ENCODE peak calls at places on chromosome X, in eight cellular contexts. Q is choroid plexus epithelial cell; F is retina; P is activated naive CD4-positive, alpha-beta T cell; S is stimulated activated CD4-positive, alpha-beta T cell treated with anti-CD3 and anti-CD28 coated beads, Interleukin-4, amount 100 ng/mL, for 1 hour; A is amniotic stem cell; V is GM13977; O is fibroblast of the aortic adventitia. H is an unnamed sample.

GRCh38 chrX:79719568-79720231 is 294.9 kb upstream of the TBX22 start:
- DNase-seq in Q (no peak), F (no peak), P (no peak), S (no peak), A (no peak), V (no peak), O (no peak), H (no peak)

GRCh38 chrX:24369816-24370215 is 9.4 kb downstream of the SUPT20HL1 start:
- DNase-seq in Q (no peak), F (no peak), P (no peak), S (no peak), A (no peak), V (no peak), O (no peak), H (no peak)

GRCh38 chrX:149639568-149639967 is 8.0 kb upstream of the TMEM185A start:
- DNase-seq in Q (no peak), F (no peak), P (no peak), S (no peak), A (no peak), V (no peak), O (no peak), H (no peak)

GRCh38 chrX:80489166-80489565 is 68.9 kb downstream of the TENT5D start:
- DNase-seq in Q (no peak), F (no peak), P (no peak), S (no peak), A (no peak), V (no peak), O (no peak), H (no peak)

GRCh38 chrX:149881081-149881711 is at the start of gene MAGEA8:
- DNase-seq in Q (no peak), F (no peak), P (no peak), S (no peak), A (no peak), V (no peak), O (no peak), H (no peak)

GRCh38 chrX:49163555-49164419 is 1.2 kb downstream of the MAGIX start:
- DNase-seq in Q (peak; percentile 85), F (peak; percentile 89), P (peak; percentile 72), S (peak; percentile 78), A (no peak), V (peak; percentile 85), O (peak; percentile 79), H (peak; percentile 78)

GRCh38 chrX:19549838-19550237 is 34.5 kb upstream of the MAP3K15 start:
- DNase-seq in Q (no peak), F (no peak), P (no peak), S (no peak), A (no peak), V (no peak), O (no peak), H (no peak)

GRCh38 chrX:14670819-14671218 is 141.5 kb downstream of the GLRA2 start:
- DNase-seq in Q (no peak), F (no peak), P (no peak), S (no peak), A (no peak), V (no peak), O (no peak), H (no peak)

GRCh38 chrX:51866156-51866555 is 27.3 kb upstream of the MAGED1 start:
- DNase-seq in Q (peak; percentile 73), F (no peak), P (no peak), S (no peak), A (no peak), V (no peak), O (peak; percentile 16), H (no peak)

GRCh38 chrX:140292961-140293360 is 211.9 kb downstream of the SOX3 start:
- DNase-seq in Q (no peak), F (no peak), P (no peak), S (no peak), A (no peak), V (no peak), O (no peak), H (no peak)

GRCh38 chrX:23883737-23884354 is 23.9 kb downstream of the APOO start:
- DNase-seq in Q (peak; percentile 80), F (no peak), P (no peak), S (no peak), A (no peak), V (no peak), O (peak; percentile 67), H (no peak)

GRCh38 chrX:18173494-18174180 is 47.0 kb downstream of the BEND2 start:
- DNase-seq in Q (no peak), F (no peak), P (no peak), S (no peak), A (no peak), V (no peak), O (no peak), H (no peak)

GRCh38 chrX:133961046-133961445 is 24.3 kb downstream of the GPC3 start:
- DNase-seq in Q (no peak), F (no peak), P (no peak), S (no peak), A (no peak), V (no peak), O (no peak), H (no peak)

GRCh38 chrX:39149761-39150160 is 348.5 kb downstream of the MID1IP1 start:
- DNase-seq in Q (peak; percentile 50), F (peak; percentile 79), P (peak; percentile 51), S (peak; percentile 71), A (no peak), V (no peak), O (peak; percentile 76), H (no peak)

GRCh38 chrX:47643926-47644325 is 6.4 kb downstream of the ELK1 start:
- DNase-seq in Q (peak; percentile 72), F (no peak), P (no peak), S (no peak), A (no peak), V (no peak), O (peak; percentile 51), H (no peak)

GRCh38 chrX:148466292-148466691 is 34.1 kb upstream of the AFF2 start:
- DNase-seq in Q (no peak), F (no peak), P (no peak), S (no peak), A (no peak), V (no peak), O (no peak), H (no peak)

GRCh38 chrX:39762266-39762841 is 335.4 kb downstream of the BCOR start:
- DNase-seq in Q (peak; percentile 95), F (no peak), P (no peak), S (no peak), A (no peak), V (no peak), O (peak; percentile 86), H (no peak)

GRCh38 chrX:99383786-99384185 is 1026.3 kb downstream of the PCDH19 start:
- DNase-seq in Q (no peak), F (no peak), P (no peak), S (no peak), A (no peak), V (no peak), O (no peak), H (no peak)

GRCh38 chrX:107683124-107683895 is 55.0 kb downstream of the PRPS1 start:
- DNase-seq in Q (peak; percentile 56), F (no peak), P (no peak), S (no peak), A (no peak), V (no peak), O (peak; percentile 55), H (no peak)

GRCh38 chrX:49053223-49054072 is 5.4 kb upstream of the CCDC120 start:
- DNase-seq in Q (peak; percentile 55), F (peak; percentile 77), P (peak; percentile 57), S (peak; percentile 65), A (no peak), V (peak; percentile 83), O (peak; percentile 35), H (peak; percentile 85)

GRCh38 chrX:11792461-11793421 is 34.7 kb downstream of the MSL3 start:
- DNase-seq in Q (no peak), F (no peak), P (peak; percentile 6), S (peak; percentile 56), A (no peak), V (peak; percentile 53), O (no peak), H (no peak)

GRCh38 chrX:116277391-116277790 is 106.8 kb downstream of the AGTR2 start:
- DNase-seq in Q (no peak), F (no peak), P (no peak), S (no peak), A (no peak), V (no peak), O (no peak), H (no peak)

GRCh38 chrX:74232859-74233258 is 71.1 kb upstream of the ZCCHC13 start:
- DNase-seq in Q (peak; percentile 67), F (no peak), P (no peak), S (no peak), A (no peak), V (no peak), O (peak; percentile 39), H (no peak)

GRCh38 chrX:38679695-38680094 is 118.4 kb downstream of the TSPAN7 start:
- DNase-seq in Q (no peak), F (no peak), P (no peak), S (no peak), A (no peak), V (no peak), O (no peak), H (no peak)

GRCh38 chrX:77953300-77953699 is 16.1 kb downstream of the PGAM4 start:
- DNase-seq in Q (peak; percentile 10), F (no peak), P (no peak), S (no peak), A (no peak), V (no peak), O (no peak), H (no peak)

GRCh38 chrX:10615931-10616780 is 4.2 kb downstream of the MID1 start:
- DNase-seq in Q (peak; percentile 82), F (no peak), P (no peak), S (no peak), A (no peak), V (peak; percentile 56), O (peak; percentile 68), H (peak; percentile 25)

GRCh38 chrX:46762963-46763362 is 4.0 kb upstream of the SLC9A7 start:
- DNase-seq in Q (no peak), F (no peak), P (no peak), S (no peak), A (no peak), V (no peak), O (no peak), H (no peak)

GRCh38 chrX:18722500-18723071 is 15.1 kb downstream of the PPEF1 start:
- DNase-seq in Q (no peak), F (no peak), P (no peak), S (no peak), A (no peak), V (no peak), O (no peak), H (no peak)

GRCh38 chrX:30713061-30713525 is 59.9 kb downstream of the GK start:
- DNase-seq in Q (peak; percentile 78), F (peak; percentile 22), P (no peak), S (peak; percentile 43), A (peak; percentile 6), V (peak; percentile 72), O (peak; percentile 78), H (peak; percentile 28)

GRCh38 chrX:10884246-10884645 is 226.9 kb upstream of the HCCS start:
- DNase-seq in Q (peak; percentile 66), F (no peak), P (no peak), S (no peak), A (no peak), V (no peak), O (peak; percentile 79), H (no peak)

GRCh38 chrX:45771560-45772340 is 571.1 kb upstream of the DIPK2B start:
- DNase-seq in Q (peak; percentile 79), F (no peak), P (peak; percentile 5), S (peak; percentile 48), A (peak; percentile 17), V (no peak), O (peak; percentile 63), H (no peak)

GRCh38 chrX:65921363-65921762 is 118.5 kb downstream of the VSIG4 start:
- DNase-seq in Q (no peak), F (no peak), P (no peak), S (no peak), A (no peak), V (no peak), O (no peak), H (no peak)

GRCh38 chrX:153649915-153650782 is 3.1 kb downstream of the DUSP9 start:
- DNase-seq in Q (no peak), F (no peak), P (no peak), S (no peak), A (no peak), V (no peak), O (no peak), H (no peak)

GRCh38 chrX:153626863-153627674 is 19.9 kb upstream of the DUSP9 start:
- DNase-seq in Q (no peak), F (no peak), P (no peak), S (no peak), A (no peak), V (no peak), O (no peak), H (no peak)